ENCODE peak calls at places on chromosomes 4 and X, in eight cellular contexts. X is hepatocyte, C is psoas muscle, L is DND-41, S is IMR-90, W is K562, R is fibroblast of lung, A is colonic mucosa. D is an unnamed sample. For H3K9me3, the result is how much of the 10 kb centered on the place peaks cover.

GRCh38 chr4:152724494-152724893 is 44.7 kb upstream of the TMEM154 start:
- DNase-seq in A (no peak), L (no peak), C (no peak), X (no peak), S (no peak), R (no peak), W (no peak), D (no peak)

GRCh38 chr4:176444741-176445140 is 125.0 kb downstream of the SPCS3 start:
- DNase-seq in X (no peak), A (no peak), W (no peak), L (no peak), R (peak), S (peak), C (no peak), D (no peak)

GRCh38 chrX:50881028-50881427 is 29.5 kb upstream of the BMP15 start:
- DNase-seq in A (no peak), C (no peak), X (peak), L (no peak), R (no peak), W (no peak), S (no peak), D (no peak)

GRCh38 chrX:29143356-29143755 is 556.1 kb downstream of the IL1RAPL1 start:
- DNase-seq in X (no peak), C (no peak), A (no peak), S (peak), R (peak), W (no peak), L (no peak), D (no peak)

GRCh38 chrX:28719620-28720019 is 132.4 kb downstream of the IL1RAPL1 start:
- DNase-seq in C (no peak), X (no peak), S (no peak), L (no peak), W (no peak), A (no peak), R (no peak), D (no peak)

GRCh38 chrX:154531626-154532025 is 15.0 kb downstream of the G6PD start:
- DNase-seq in C (no peak), R (no peak), W (no peak), A (no peak), S (peak), L (no peak), X (peak), D (no peak)

GRCh38 chr4:70437212-70437611 is 34.8 kb upstream of the MUC7 start:
- DNase-seq in S (no peak), L (no peak), A (no peak), C (no peak), W (no peak), R (no peak), X (peak), D (no peak)

GRCh38 chrX:103845165-103845653 is 13.2 kb upstream of the RAB9B start:
- DNase-seq in S (peak), C (peak), A (peak), W (peak), L (peak), R (peak), X (peak), D (no peak)

GRCh38 chr4:126661194-126661593 is 971.6 kb upstream of the INTU start:
- DNase-seq in W (peak), L (no peak), S (peak), X (no peak), A (no peak), C (no peak), R (no peak), D (no peak)

GRCh38 chr4:88616275-88616996 is 24.2 kb downstream of the HERC3 start:
- DNase-seq in X (no peak), L (no peak), C (peak), S (peak), A (no peak), R (peak), W (no peak), D (no peak)

GRCh38 chr4:54085284-54085683 is 14.7 kb upstream of the GSX2 start:
- DNase-seq in R (peak), W (no peak), X (no peak), A (no peak), L (no peak), S (peak), C (peak), D (no peak)

GRCh38 chr4:41882622-41883347 is 52.4 kb upstream of the TMEM33 start:
- DNase-seq in S (peak), A (peak), X (peak), L (no peak), C (no peak), W (peak), R (peak), D (no peak)

GRCh38 chr4:5019796-5020195 is 538 bp upstream of the CYTL1 start:
- DNase-seq in A (no peak), R (no peak), C (no peak), X (no peak), W (no peak), S (no peak), L (no peak), D (no peak)

GRCh38 chr4:88971536-88971935 is 85.4 kb downstream of the FAM13A start:
- DNase-seq in X (no peak), L (no peak), S (no peak), A (no peak), W (no peak), R (no peak), C (no peak), D (no peak)

GRCh38 chr4:74426101-74426500 is 18.8 kb upstream of the AREG start:
- DNase-seq in L (no peak), A (no peak), R (peak), W (no peak), C (no peak), S (peak), X (no peak), D (no peak)

GRCh38 chrX:80578518-80579105 is 158.4 kb downstream of the TENT5D start:
- DNase-seq in R (peak), A (no peak), X (peak), S (peak), C (no peak), W (peak), L (no peak), D (no peak)

GRCh38 chr4:128718793-128719192 is 90.7 kb upstream of the JADE1 start:
- DNase-seq in C (no peak), R (peak), A (no peak), W (no peak), S (peak), L (no peak), X (no peak), D (no peak)

GRCh38 chr4:186039697-186040096 is 29.3 kb upstream of the TLR3 start:
- DNase-seq in L (no peak), R (no peak), C (no peak), S (no peak), A (no peak), X (no peak), W (no peak), D (no peak)

GRCh38 chr4:156336516-156336915 is 382.9 kb upstream of the CTSO start:
- DNase-seq in W (no peak), S (no peak), R (no peak), C (no peak), A (no peak), L (no peak), X (no peak), D (no peak)

GRCh38 chrX:18701621-18702361 is 5.7 kb upstream of the PPEF1 start:
- DNase-seq in R (peak), W (no peak), X (no peak), C (no peak), S (peak), L (no peak), A (peak), D (no peak)

GRCh38 chr4:25209702-25210101 is 24.1 kb upstream of the PI4K2B start:
- DNase-seq in L (no peak), X (no peak), R (no peak), W (no peak), A (no peak), C (no peak), S (no peak), D (no peak)

GRCh38 chr4:182555997-182556418 is 312.8 kb downstream of the TENM3 start:
- DNase-seq in S (peak), X (peak), W (no peak), R (peak), L (no peak), C (no peak), A (no peak), D (no peak)

GRCh38 chrX:150088042-150088441 is 149.8 kb upstream of the EOLA2 start:
- DNase-seq in R (no peak), X (no peak), W (no peak), C (no peak), S (no peak), L (no peak), A (no peak), D (no peak)

GRCh38 chr4:8846864-8847263 is 24.8 kb downstream of the HMX1 start:
- DNase-seq in W (no peak), A (no peak), R (no peak), X (no peak), S (no peak), L (no peak), C (no peak), D (no peak)

GRCh38 chrX:2439613-2440012 is 61.2 kb downstream of the DHRSX start:
- DNase-seq in X (no peak), S (no peak), W (no peak), L (no peak), R (no peak), A (no peak), C (no peak), D (no peak)

GRCh38 chr4:5955856-5956255 is 62.4 kb downstream of the C4orf50 start:
- DNase-seq in L (no peak), X (no peak), C (no peak), A (no peak), S (no peak), W (no peak), R (no peak), D (no peak)

GRCh38 chr4:8698341-8699062 is 105.9 kb downstream of the CPZ start:
- DNase-seq in X (no peak), W (no peak), S (no peak), L (no peak), R (no peak), A (no peak), C (no peak), D (no peak)

GRCh38 chr4:110621328-110621812 is 1.5 kb downstream of the PITX2 start:
- DNase-seq in C (no peak), R (no peak), S (no peak), A (no peak), X (no peak), W (no peak), L (no peak), D (no peak)

GRCh38 chrX:40065291-40066046 is 32.3 kb downstream of the BCOR start:
- DNase-seq in X (no peak), C (no peak), R (no peak), A (no peak), L (no peak), W (no peak), S (no peak), D (no peak)

GRCh38 chr4:56723831-56724230 is 42.7 kb upstream of the HOPX start:
- DNase-seq in C (no peak), A (no peak), L (no peak), S (no peak), X (no peak), R (no peak), W (no peak), D (no peak)

GRCh38 chr4:60455380-60455779 is 744.7 kb upstream of the ADGRL3 start:
- DNase-seq in C (no peak), L (no peak), A (no peak), W (no peak), S (no peak), R (no peak), X (no peak), D (no peak)

GRCh38 chr4:60452259-60452658 is 747.9 kb upstream of the ADGRL3 start:
- DNase-seq in C (no peak), A (no peak), S (no peak), L (no peak), W (no peak), X (no peak), R (no peak), D (no peak)

GRCh38 chr4:60450054-60450453 is 750.1 kb upstream of the ADGRL3 start:
- DNase-seq in R (no peak), A (no peak), S (no peak), W (no peak), C (no peak), L (no peak), X (no peak), D (no peak)
- TF ChIP-seq CTCF in R (no peak), A (no peak), S (no peak), W (no peak), C (no peak), L (no peak), X (no peak), D (no peak)

GRCh38 chr4:108052511-108052910 is 62.8 kb downstream of the HADH start:
- DNase-seq in S (no peak), C (no peak), X (peak), R (no peak), W (no peak), L (no peak), A (no peak), D (no peak)

GRCh38 chr4:108051343-108051742 is 61.7 kb downstream of the HADH start:
- DNase-seq in X (peak), S (no peak), L (no peak), A (no peak), C (no peak), R (no peak), W (no peak), D (no peak)

GRCh38 chr4:108054025-108054424 is 64.3 kb downstream of the HADH start:
- DNase-seq in R (no peak), X (no peak), A (no peak), C (no peak), L (no peak), S (no peak), W (no peak), D (no peak)

GRCh38 chr4:108055787-108056186 is 66.1 kb downstream of the HADH start:
- DNase-seq in L (no peak), C (no peak), R (no peak), A (no peak), W (no peak), S (no peak), X (no peak), D (no peak)

DNA sequence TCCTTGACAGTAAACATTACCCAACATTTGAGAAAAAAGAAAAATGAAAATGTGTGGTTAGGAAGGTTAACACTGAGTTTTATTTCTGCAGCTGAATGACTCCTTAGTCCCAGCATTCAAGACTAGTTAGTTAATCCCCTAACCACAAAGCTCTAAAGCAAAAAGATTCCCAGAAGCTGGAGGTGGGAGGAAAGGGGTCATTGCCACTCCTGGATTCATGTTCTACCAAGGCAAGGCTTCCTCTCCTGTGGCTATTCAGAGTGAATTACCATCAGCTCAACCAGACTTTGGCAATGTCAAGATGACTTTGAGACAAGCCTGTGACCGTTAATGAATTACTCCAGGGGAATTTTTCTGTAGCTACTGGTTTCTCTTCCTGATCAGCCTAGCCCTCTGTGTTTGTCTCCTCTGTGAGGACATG is 63.6 kb downstream of the HADH start:
- DNase-seq in X (peak), W (no peak), R (no peak), A (no peak), C (no peak), L (no peak), S (no peak), D (no peak)
- H3K4me3 ChIP-seq in X (no peak), W (no peak), R (no peak), A (no peak), C (no peak), L (no peak), S (no peak), D (no peak)

DNA sequence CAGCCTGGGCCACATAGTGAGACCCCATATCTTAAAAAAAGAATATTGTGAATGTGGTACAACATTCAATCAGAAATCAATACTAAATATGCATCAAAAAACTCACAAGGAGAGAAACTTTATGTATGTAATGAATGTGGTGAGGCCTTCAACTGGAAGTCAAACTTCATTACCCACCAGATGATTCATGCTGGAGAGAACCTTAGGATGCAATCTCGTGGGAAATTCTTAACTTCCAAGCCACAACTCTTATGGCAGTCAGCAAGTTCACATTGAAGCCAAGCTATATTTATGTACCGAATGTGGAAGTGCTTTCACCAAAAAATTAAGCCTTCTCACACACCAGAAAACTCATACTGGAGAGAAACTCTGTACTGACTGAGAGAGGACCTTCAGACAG is 84.5 kb upstream of the UXT start:
- DNase-seq in W (no peak), L (no peak), S (peak), X (no peak), C (no peak), R (peak), A (no peak), D (no peak)
- H3K9me3 ChIP-seq in W (under half), L (under half), S (under half), X (under half), C (under half), R (under half), A (under half), D (under half)

DNA sequence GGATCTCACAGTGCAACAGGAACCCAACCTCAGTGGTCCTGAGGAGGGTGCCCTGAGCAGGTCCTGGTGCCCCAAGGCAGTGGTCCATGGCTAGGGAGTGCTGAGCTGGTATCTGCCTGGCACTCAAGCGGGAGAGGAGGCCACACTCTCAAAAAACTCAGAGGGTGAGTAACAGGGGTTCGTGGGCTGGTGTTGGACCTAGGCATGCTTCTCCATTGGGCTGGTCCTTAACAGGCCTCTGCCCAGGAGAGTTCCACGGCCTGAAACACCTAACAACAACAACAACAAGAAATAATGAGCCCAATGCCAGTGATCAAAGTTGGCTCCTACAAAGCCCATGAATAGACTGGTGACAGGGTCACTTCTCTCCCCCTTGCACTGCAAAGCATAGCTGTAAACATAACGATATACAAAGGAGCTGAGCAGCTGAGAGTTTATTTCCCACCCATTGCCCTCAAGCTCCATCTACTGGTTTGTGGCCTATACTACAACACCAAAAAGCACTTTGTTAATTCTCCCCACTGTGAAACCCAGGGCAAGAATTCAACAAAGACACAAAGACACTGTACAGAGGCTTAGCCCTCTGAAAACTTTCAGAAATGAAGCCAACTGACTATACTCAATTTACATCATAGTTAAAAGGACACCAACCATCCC is 736.2 kb upstream of the ADGRL3 start:
- DNase-seq in X (no peak), R (peak), A (no peak), C (no peak), S (no peak), W (no peak), L (no peak), D (no peak)
- TF ChIP-seq CTCF in X (no peak), R (peak), A (no peak), C (no peak), S (peak), W (peak), L (peak), D (no peak)

GRCh38 chr4:68960294-68961163 is 8.9 kb upstream of the UGT2A3 start:
- DNase-seq in L (no peak), S (no peak), C (no peak), X (no peak), A (no peak), R (no peak), W (no peak), D (no peak)

GRCh38 chr4:68962868-68963267 is 11.3 kb upstream of the UGT2A3 start:
- DNase-seq in C (no peak), W (no peak), L (no peak), X (no peak), S (no peak), A (no peak), R (no peak), D (no peak)

GRCh38 chr4:68963389-68963788 is 11.8 kb upstream of the UGT2A3 start:
- DNase-seq in S (no peak), X (peak), R (no peak), C (no peak), A (no peak), W (no peak), L (no peak), D (no peak)
- H3K4me3 ChIP-seq in S (no peak), X (no peak), R (no peak), C (no peak), A (no peak), W (no peak), L (no peak), D (no peak)

GRCh38 chrX:7127058-7127457 is 20.5 kb upstream of the STS start:
- DNase-seq in S (no peak), C (no peak), L (no peak), X (no peak), A (no peak), R (peak), W (no peak), D (no peak)
- H3K9me3 ChIP-seq in S (under half), C (under half), L (under half), X (under half), A (under half), R (under half), W (under half), D (under half)

GRCh38 chrX:79524642-79525041 is 157.5 kb upstream of the ITM2A start:
- DNase-seq in W (no peak), L (peak), X (no peak), C (no peak), A (peak), R (no peak), S (no peak), D (no peak)
- TF ChIP-seq CTCF in W (no peak), L (peak), X (no peak), C (no peak), A (peak), R (no peak), S (peak), D (no peak)

DNA sequence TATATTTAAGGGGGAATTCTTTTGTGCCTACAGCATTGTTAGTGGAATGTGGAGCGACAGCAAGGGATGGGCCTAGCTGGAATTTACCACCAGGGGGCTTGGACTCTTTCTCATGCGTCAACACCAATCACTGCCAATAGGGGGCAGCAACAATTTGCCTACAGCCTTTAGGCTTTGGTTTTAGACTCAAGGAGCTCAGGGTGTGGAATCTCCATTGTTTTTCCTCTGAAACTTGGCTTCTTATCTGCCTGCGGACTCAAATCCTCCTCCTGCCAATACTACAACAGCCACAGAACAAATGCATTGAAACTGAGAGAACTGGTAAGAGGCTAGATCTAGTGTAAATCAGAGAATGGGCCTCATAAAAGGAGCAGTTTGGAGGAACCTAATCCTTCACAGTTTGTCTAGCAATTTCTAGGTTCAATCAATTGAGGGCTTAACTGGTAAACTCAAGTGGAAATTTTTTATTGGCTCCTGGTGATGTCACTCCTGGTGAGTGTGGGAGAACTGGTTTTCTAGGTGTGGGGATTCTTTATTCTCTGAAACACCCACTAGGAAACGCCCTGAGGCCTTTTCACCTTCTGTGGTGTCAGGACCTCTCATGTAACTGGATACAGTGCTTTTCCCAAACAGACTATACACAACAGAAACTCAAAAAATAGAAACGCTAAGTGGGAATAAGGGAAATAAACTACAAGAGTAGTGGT is 27.9 kb upstream of the TMSB4X start:
- DNase-seq in X (peak), S (peak), R (peak), W (peak), A (peak), L (peak), C (peak), D (no peak)
- H3K4me3 ChIP-seq in X (no peak), S (no peak), R (no peak), W (no peak), A (no peak), L (peak), C (no peak), D (no peak)

D was measured in thoracic aorta.